ENCODE peak calls at places on chromosomes 7 and 10, in nine cellular contexts. B, V, F, T, O, J, A, Z and M are unnamed samples.

GRCh38 chr10:131943021-131943814 is 38.5 kb downstream of the BNIP3 start:
- DNase-seq in B (no peak), V (peak; percentile 35), F (no peak), T (no peak), O (no peak), J (peak; percentile 22), A (no peak), Z (no peak), M (peak; percentile 67)

GRCh38 chr10:33005322-33006282 is 47.6 kb upstream of the ITGB1 start:
- DNase-seq in B (peak; percentile 82), V (peak; percentile 66), F (peak; percentile 86), T (peak; percentile 85), O (peak; percentile 88), J (peak; percentile 96), A (peak; percentile 90), Z (peak; percentile 67), M (peak; percentile 88)

GRCh38 chr10:16602104-16602735 is 80.5 kb upstream of the C1QL3 start:
- DNase-seq in B (no peak), V (no peak), F (no peak), T (no peak), O (no peak), J (no peak), A (peak; percentile 30), Z (no peak), M (no peak)

GRCh38 chr10:79184141-79184625 is 115.4 kb downstream of the ZMIZ1 start:
- DNase-seq in B (no peak), V (no peak), F (no peak), T (no peak), O (peak; percentile 72), J (peak; percentile 89), A (peak; percentile 77), Z (peak; percentile 59), M (peak; percentile 77)

GRCh38 chr7:85074-85945 is 107.1 kb upstream of the FAM20C start:
- DNase-seq in B (peak; percentile 17), V (no peak), F (no peak), T (peak; percentile 14), O (no peak), J (peak; percentile 42), A (peak; percentile 50), Z (no peak), M (peak; percentile 73)

GRCh38 chr10:30803901-30804322 is 174.4 kb upstream of the LYZL2 start:
- DNase-seq in B (peak; percentile 46), V (no peak), F (peak; percentile 83), T (peak; percentile 76), O (no peak), J (peak; percentile 39), A (no peak), Z (no peak), M (peak; percentile 24)

GRCh38 chr7:106347229-106347833 is 62.5 kb upstream of the NAMPT start:
- DNase-seq in B (no peak), V (no peak), F (no peak), T (no peak), O (no peak), J (no peak), A (no peak), Z (no peak), M (no peak)

GRCh38 chr10:61931620-61932332 is 30.3 kb downstream of the ARID5B start:
- DNase-seq in B (no peak), V (no peak), F (no peak), T (no peak), O (no peak), J (peak; percentile 25), A (no peak), Z (no peak), M (no peak)

GRCh38 chr7:30923774-30924413 is 12.2 kb downstream of the AQP1 start:
- DNase-seq in B (no peak), V (peak; percentile 0), F (no peak), T (no peak), O (peak; percentile 25), J (no peak), A (no peak), Z (no peak), M (no peak)

GRCh38 chr10:10092581-10092980 is 925.1 kb upstream of the CELF2 start:
- DNase-seq in B (no peak), V (peak; percentile 5), F (no peak), T (no peak), O (no peak), J (peak; percentile 56), A (peak; percentile 55), Z (no peak), M (no peak)

GRCh38 chr10:78905015-78905939 is 163.5 kb upstream of the ZMIZ1 start:
- DNase-seq in B (no peak), V (no peak), F (no peak), T (no peak), O (no peak), J (no peak), A (no peak), Z (peak; percentile 4), M (peak; percentile 11)

GRCh38 chr7:94145602-94146001 is 141.4 kb upstream of the BET1 start:
- DNase-seq in B (no peak), V (no peak), F (no peak), T (no peak), O (no peak), J (peak; percentile 13), A (no peak), Z (no peak), M (no peak)

GRCh38 chr10:97498841-97499560 is at the start of gene UBTD1:
- DNase-seq in B (peak; percentile 40), V (no peak), F (peak; percentile 78), T (no peak), O (peak; percentile 77), J (peak; percentile 33), A (peak; percentile 81), Z (peak; percentile 49), M (peak; percentile 60)

GRCh38 chr7:47508389-47509380 is 73.2 kb downstream of the TNS3 start:
- DNase-seq in B (no peak), V (no peak), F (peak; percentile 26), T (no peak), O (no peak), J (no peak), A (no peak), Z (no peak), M (peak; percentile 25)

GRCh38 chr10:124717911-124718734 is 26.1 kb downstream of the FAM53B start:
- DNase-seq in B (no peak), V (no peak), F (peak; percentile 53), T (no peak), O (no peak), J (peak; percentile 34), A (no peak), Z (no peak), M (no peak)

GRCh38 chr7:139871820-139872219 is 42.8 kb downstream of the TBXAS1 start:
- DNase-seq in B (no peak), V (no peak), F (no peak), T (no peak), O (no peak), J (no peak), A (no peak), Z (no peak), M (no peak)

GRCh38 chr10:90787906-90788491 is 69.8 kb downstream of the HTR7 start:
- DNase-seq in B (no peak), V (peak; percentile 38), F (no peak), T (no peak), O (no peak), J (peak; percentile 59), A (peak; percentile 48), Z (peak; percentile 34), M (peak; percentile 48)

GRCh38 chr7:21568762-21569161 is 25.9 kb downstream of the DNAH11 start:
- DNase-seq in B (no peak), V (no peak), F (no peak), T (no peak), O (no peak), J (peak; percentile 36), A (peak; percentile 12), Z (no peak), M (no peak)

GRCh38 chr7:138023618-138024333 is 21.9 kb upstream of the CREB3L2 start:
- DNase-seq in B (no peak), V (no peak), F (no peak), T (no peak), O (no peak), J (no peak), A (no peak), Z (no peak), M (no peak)

GRCh38 chr10:43436291-43437140 is at the start of gene ZNF487:
- DNase-seq in B (peak; percentile 88), V (peak; percentile 86), F (peak; percentile 94), T (peak; percentile 93), O (peak; percentile 94), J (peak; percentile 84), A (peak; percentile 93), Z (peak; percentile 92), M (peak; percentile 91)
- TF ChIP-seq CTCF in B (no peak), V (no peak), F (peak; percentile 11), T (peak; percentile 10), O (peak; percentile 37), J (no peak), A (peak; percentile 23), Z (no peak), M (peak; percentile 25)

DNA sequence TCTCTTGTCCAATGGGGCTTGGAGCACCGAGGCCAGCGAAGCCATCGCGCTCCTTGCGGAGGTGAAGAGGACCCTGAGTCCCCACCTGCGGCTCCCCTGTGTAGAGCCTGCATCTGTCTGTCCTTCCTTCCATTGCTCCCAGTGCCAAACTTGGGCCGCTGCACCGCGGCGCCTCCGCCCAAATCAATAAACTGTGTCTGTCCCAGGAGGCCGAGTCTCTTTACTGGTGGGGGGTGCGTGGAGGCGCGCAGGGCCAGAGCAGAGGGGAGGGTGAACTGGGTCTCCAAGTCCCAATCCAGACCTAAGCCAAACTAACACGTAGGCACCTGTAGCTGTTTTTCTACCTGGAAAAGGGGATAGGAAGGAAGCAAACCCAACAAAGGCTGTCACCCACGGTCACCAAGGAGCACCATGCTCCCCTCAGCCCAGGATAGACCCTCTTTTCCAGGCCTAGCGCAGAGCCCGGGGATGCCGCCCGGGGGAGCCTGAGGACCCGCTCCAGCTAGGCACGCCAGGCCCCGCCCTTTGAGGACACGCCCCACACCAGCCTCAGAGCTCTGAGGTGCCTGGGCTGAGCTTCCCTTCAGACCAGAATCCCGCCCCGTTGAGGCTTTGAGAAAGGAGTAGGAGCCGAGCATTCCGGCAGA is 1.2 kb upstream of the CHAT start:
- DNase-seq in B (no peak), V (peak; percentile 61), F (peak; percentile 30), T (no peak), O (no peak), J (no peak), A (no peak), Z (no peak), M (no peak)
- TF ChIP-seq CTCF in B (no peak), V (no peak), F (no peak), T (no peak), O (no peak), J (no peak), A (no peak), Z (no peak), M (no peak)

DNA sequence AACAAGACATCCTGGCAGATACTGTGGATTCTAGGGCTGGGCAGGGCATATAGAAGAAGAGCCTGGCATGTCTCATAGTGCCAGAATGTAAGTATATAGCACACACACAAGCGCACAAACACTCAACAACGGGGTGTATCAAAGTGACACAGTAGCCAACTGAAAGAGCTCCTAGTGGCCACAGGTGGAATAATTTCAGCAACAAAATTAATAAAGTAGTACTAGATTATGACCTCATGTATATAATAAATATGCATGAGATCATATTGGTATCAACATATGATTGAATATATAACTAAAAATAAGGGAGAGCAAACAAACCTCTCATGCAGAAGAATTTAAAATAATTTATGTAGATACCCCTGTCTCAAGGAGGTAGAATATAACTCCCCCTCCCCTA is 72.4 kb upstream of the CXCL12 start:
- DNase-seq in B (no peak), V (no peak), F (no peak), T (no peak), O (no peak), J (no peak), A (no peak), Z (no peak), M (no peak)
- TF ChIP-seq CTCF in B (no peak), V (no peak), F (no peak), T (no peak), O (no peak), J (no peak), A (no peak), Z (no peak), M (no peak)

GRCh38 chr10:128843972-128844371 is 623.1 kb upstream of the MGMT start:
- DNase-seq in B (no peak), V (no peak), F (no peak), T (no peak), O (no peak), J (peak; percentile 25), A (no peak), Z (no peak), M (no peak)
- TF ChIP-seq CTCF in B (no peak), V (peak; percentile 27), F (no peak), T (no peak), O (no peak), J (no peak), A (peak; percentile 45), Z (no peak), M (no peak)